ENCODE peak calls at places on chromosome 3, in six cellular contexts. One of them, this sample, is unnamed.

GRCh38 chr3:151328298-151329036 is 882 bp downstream of the P2RY13 start:
- DNase-seq in islet precursor cell: no peak
- DNase-seq in ovary: no peak
- DNase-seq in cardiac muscle cell: no peak
- DNase-seq in activated gamma-delta T cell treated with Interleukin-2 at 50 U/mL for 16 hours: peak; percentile 27
- DNase-seq in Kasumi-1: peak; percentile 65
- DNase-seq in this sample: no peak

GRCh38 chr3:5212625-5213573 is 25.4 kb downstream of the EDEM1 start:
- DNase-seq in islet precursor cell: no peak
- DNase-seq in ovary: no peak
- DNase-seq in cardiac muscle cell: no peak
- DNase-seq in activated gamma-delta T cell treated with Interleukin-2 at 50 U/mL for 16 hours: no peak
- DNase-seq in Kasumi-1: no peak
- DNase-seq in this sample: peak; percentile 27

GRCh38 chr3:126014252-126014651 is 45.3 kb downstream of the ROPN1B start:
- DNase-seq in islet precursor cell: no peak
- DNase-seq in ovary: no peak
- DNase-seq in cardiac muscle cell: no peak
- DNase-seq in activated gamma-delta T cell treated with Interleukin-2 at 50 U/mL for 16 hours: no peak
- DNase-seq in Kasumi-1: no peak
- DNase-seq in this sample: no peak

GRCh38 chr3:66350601-66351000 is 129.8 kb downstream of the SLC25A26 start:
- DNase-seq in islet precursor cell: no peak
- DNase-seq in ovary: no peak
- DNase-seq in cardiac muscle cell: no peak
- DNase-seq in activated gamma-delta T cell treated with Interleukin-2 at 50 U/mL for 16 hours: no peak
- DNase-seq in Kasumi-1: no peak
- DNase-seq in this sample: no peak

GRCh38 chr3:162354343-162354742 is 857.7 kb downstream of the OTOL1 start:
- DNase-seq in islet precursor cell: no peak
- DNase-seq in ovary: no peak
- DNase-seq in cardiac muscle cell: no peak
- DNase-seq in activated gamma-delta T cell treated with Interleukin-2 at 50 U/mL for 16 hours: no peak
- DNase-seq in Kasumi-1: no peak
- DNase-seq in this sample: no peak

GRCh38 chr3:139414608-139415224 is 25.3 kb upstream of the COPB2 start:
- DNase-seq in islet precursor cell: no peak
- DNase-seq in ovary: no peak
- DNase-seq in cardiac muscle cell: no peak
- DNase-seq in activated gamma-delta T cell treated with Interleukin-2 at 50 U/mL for 16 hours: no peak
- DNase-seq in Kasumi-1: no peak
- DNase-seq in this sample: no peak

GRCh38 chr3:126551066-126551838 is 7.5 kb downstream of the C3orf22 start:
- DNase-seq in islet precursor cell: peak; percentile 45
- DNase-seq in ovary: no peak
- DNase-seq in cardiac muscle cell: no peak
- DNase-seq in activated gamma-delta T cell treated with Interleukin-2 at 50 U/mL for 16 hours: no peak
- DNase-seq in Kasumi-1: no peak
- DNase-seq in this sample: no peak

GRCh38 chr3:3286014-3286413 is 106.5 kb upstream of the CRBN start:
- DNase-seq in islet precursor cell: peak; percentile 71
- DNase-seq in ovary: no peak
- DNase-seq in cardiac muscle cell: no peak
- DNase-seq in activated gamma-delta T cell treated with Interleukin-2 at 50 U/mL for 16 hours: no peak
- DNase-seq in Kasumi-1: no peak
- DNase-seq in this sample: no peak

GRCh38 chr3:86245360-86245759 is 745.6 kb downstream of the VGLL3 start:
- DNase-seq in islet precursor cell: no peak
- DNase-seq in ovary: no peak
- DNase-seq in cardiac muscle cell: peak; percentile 37
- DNase-seq in activated gamma-delta T cell treated with Interleukin-2 at 50 U/mL for 16 hours: no peak
- DNase-seq in Kasumi-1: no peak
- DNase-seq in this sample: no peak

GRCh38 chr3:189699873-189700272 is 68.7 kb downstream of the TP63 start:
- DNase-seq in islet precursor cell: no peak
- DNase-seq in ovary: no peak
- DNase-seq in cardiac muscle cell: no peak
- DNase-seq in activated gamma-delta T cell treated with Interleukin-2 at 50 U/mL for 16 hours: no peak
- DNase-seq in Kasumi-1: no peak
- DNase-seq in this sample: no peak

GRCh38 chr3:161275919-161276318 is 54.8 kb downstream of the NMD3 start:
- DNase-seq in islet precursor cell: no peak
- DNase-seq in ovary: no peak
- DNase-seq in cardiac muscle cell: no peak
- DNase-seq in activated gamma-delta T cell treated with Interleukin-2 at 50 U/mL for 16 hours: no peak
- DNase-seq in Kasumi-1: no peak
- DNase-seq in this sample: no peak

GRCh38 chr3:125428216-125428830 is 53.2 kb upstream of the ZNF148 start:
- DNase-seq in islet precursor cell: no peak
- DNase-seq in ovary: no peak
- DNase-seq in cardiac muscle cell: no peak
- DNase-seq in activated gamma-delta T cell treated with Interleukin-2 at 50 U/mL for 16 hours: no peak
- DNase-seq in Kasumi-1: no peak
- DNase-seq in this sample: no peak

GRCh38 chr3:100928638-100929428 is 64.4 kb downstream of the ABI3BP start:
- DNase-seq in islet precursor cell: no peak
- DNase-seq in ovary: no peak
- DNase-seq in cardiac muscle cell: no peak
- DNase-seq in activated gamma-delta T cell treated with Interleukin-2 at 50 U/mL for 16 hours: no peak
- DNase-seq in Kasumi-1: no peak
- DNase-seq in this sample: no peak

GRCh38 chr3:42755681-42756578 is 17.1 kb downstream of the CCDC13 start:
- DNase-seq in islet precursor cell: peak; percentile 64
- DNase-seq in ovary: no peak
- DNase-seq in cardiac muscle cell: peak; percentile 48
- DNase-seq in activated gamma-delta T cell treated with Interleukin-2 at 50 U/mL for 16 hours: no peak
- DNase-seq in Kasumi-1: peak; percentile 65
- DNase-seq in this sample: peak; percentile 53

GRCh38 chr3:141305436-141305835 is 62.9 kb upstream of the ZBTB38 start:
- DNase-seq in islet precursor cell: peak; percentile 56
- DNase-seq in ovary: no peak
- DNase-seq in cardiac muscle cell: no peak
- DNase-seq in activated gamma-delta T cell treated with Interleukin-2 at 50 U/mL for 16 hours: no peak
- DNase-seq in Kasumi-1: no peak
- DNase-seq in this sample: no peak

GRCh38 chr3:82474140-82474539 is 712.7 kb upstream of the GBE1 start:
- DNase-seq in islet precursor cell: no peak
- DNase-seq in ovary: no peak
- DNase-seq in cardiac muscle cell: no peak
- DNase-seq in activated gamma-delta T cell treated with Interleukin-2 at 50 U/mL for 16 hours: no peak
- DNase-seq in Kasumi-1: no peak
- DNase-seq in this sample: no peak

GRCh38 chr3:197456271-197457091 is 99.3 kb downstream of the BDH1 start:
- DNase-seq in islet precursor cell: peak; percentile 97
- DNase-seq in ovary: peak; percentile 85
- DNase-seq in cardiac muscle cell: peak; percentile 88
- DNase-seq in activated gamma-delta T cell treated with Interleukin-2 at 50 U/mL for 16 hours: peak; percentile 10
- DNase-seq in Kasumi-1: no peak
- DNase-seq in this sample: peak; percentile 91

GRCh38 chr3:5330152-5330810 is 142.8 kb downstream of the EDEM1 start:
- DNase-seq in islet precursor cell: no peak
- DNase-seq in ovary: no peak
- DNase-seq in cardiac muscle cell: no peak
- DNase-seq in activated gamma-delta T cell treated with Interleukin-2 at 50 U/mL for 16 hours: no peak
- DNase-seq in Kasumi-1: no peak
- DNase-seq in this sample: no peak